ENCODE peak calls at places on chromosomes 6 and 20, in eight cellular contexts. S, H, K, M, A, V, Y and U are unnamed samples. For H3K4me1, the result is how much of the 10 kb centered on the place peaks cover.

GRCh38 chr6:81769834-81770233 is 17.4 kb upstream of the TENT5A start:
- DNase-seq in M (no peak), K (no peak), H (no peak), Y (no peak), A (no peak), V (peak), S (no peak), U (no peak)

GRCh38 chr6:36963451-36964290 is 9.1 kb downstream of the PI16 start:
- DNase-seq in K (peak), S (peak), H (peak), V (no peak), M (no peak), Y (no peak), A (peak), U (no peak)

GRCh38 chr20:14997791-14998190 is 660.4 kb upstream of the FLRT3 start:
- DNase-seq in H (no peak), V (peak), A (no peak), Y (no peak), K (no peak), S (peak), M (no peak), U (no peak)

GRCh38 chr6:133187657-133188453 is 53.3 kb upstream of the EYA4 start:
- DNase-seq in A (no peak), Y (no peak), K (no peak), V (peak), M (no peak), H (no peak), S (peak), U (no peak)

GRCh38 chr20:33444797-33445560 is 1.4 kb upstream of the SNTA1 start:
- DNase-seq in S (no peak), M (no peak), V (no peak), K (peak), Y (no peak), H (no peak), A (peak), U (peak)

GRCh38 chr20:17500826-17501225 is 30.4 kb downstream of the BFSP1 start:
- DNase-seq in S (no peak), H (no peak), M (no peak), Y (no peak), K (no peak), A (no peak), V (no peak), U (no peak)

GRCh38 chr20:15702161-15702560 is 871.1 kb downstream of the KIF16B start:
- DNase-seq in H (no peak), M (no peak), A (no peak), V (peak), K (no peak), Y (no peak), S (no peak), U (no peak)

GRCh38 chr20:59308493-59309201 is 8.2 kb downstream of the EDN3 start:
- DNase-seq in V (no peak), A (peak), H (no peak), S (no peak), Y (no peak), M (no peak), K (no peak), U (peak)

GRCh38 chr6:9252784-9253183 is 817.4 kb upstream of the SLC35B3 start:
- DNase-seq in S (no peak), Y (no peak), H (no peak), K (no peak), M (no peak), V (no peak), A (no peak), U (no peak)

GRCh38 chr6:168196881-168197635 is 118.0 kb upstream of the FRMD1 start:
- DNase-seq in A (no peak), V (no peak), S (no peak), H (no peak), K (no peak), M (peak), Y (no peak), U (no peak)

GRCh38 chr20:21505161-21505809 is 8.6 kb downstream of the NKX2-2 start:
- DNase-seq in M (peak), A (peak), K (peak), H (peak), V (no peak), Y (peak), S (peak), U (peak)

GRCh38 chr20:37856932-37857660 is 45.8 kb upstream of the VSTM2L start:
- DNase-seq in H (no peak), K (no peak), M (no peak), S (peak), A (no peak), V (peak), Y (no peak), U (no peak)

GRCh38 chr6:84728602-84729001 is 35.8 kb downstream of the TBX18 start:
- DNase-seq in K (peak), Y (no peak), M (no peak), S (peak), V (no peak), H (no peak), A (no peak), U (no peak)

GRCh38 chr20:9202440-9203080 is 133.7 kb downstream of the PLCB4 start:
- DNase-seq in A (no peak), Y (no peak), S (no peak), V (peak), M (no peak), K (no peak), H (no peak), U (no peak)

GRCh38 chr6:87151786-87152527 is 3.4 kb upstream of the ZNF292 start:
- DNase-seq in M (peak), S (peak), Y (peak), A (peak), V (peak), H (peak), K (peak), U (peak)

GRCh38 chr20:41061155-41061554 is 32.5 kb downstream of the TOP1 start:
- DNase-seq in K (no peak), V (no peak), H (no peak), Y (no peak), M (no peak), S (no peak), A (no peak), U (no peak)

GRCh38 chr6:52575490-52575868 is 1.4 kb downstream of the TRAM2 start:
- DNase-seq in K (no peak), Y (no peak), S (no peak), M (no peak), V (peak), A (no peak), H (no peak), U (no peak)

GRCh38 chr6:110619275-110619908 is 143.0 kb upstream of the SLC22A16 start:
- DNase-seq in K (no peak), V (no peak), A (no peak), Y (no peak), S (no peak), H (no peak), M (no peak), U (no peak)

GRCh38 chr20:44160133-44160532 is 26.9 kb downstream of the JPH2 start:
- DNase-seq in M (no peak), S (no peak), Y (no peak), K (no peak), H (no peak), V (no peak), A (no peak), U (no peak)

GRCh38 chr6:10425177-10425972 is 10.5 kb upstream of the TFAP2A start:
- DNase-seq in A (no peak), K (no peak), S (no peak), Y (no peak), M (no peak), H (no peak), V (peak), U (no peak)

GRCh38 chr20:46582648-46583047 is 32.2 kb upstream of the OCSTAMP start:
- DNase-seq in H (no peak), M (no peak), K (no peak), Y (no peak), V (no peak), S (no peak), A (no peak), U (no peak)

GRCh38 chr20:61941721-61942405 is 123.8 kb downstream of the TAF4 start:
- DNase-seq in H (no peak), Y (no peak), K (no peak), M (peak), V (no peak), A (no peak), S (no peak), U (no peak)

GRCh38 chr6:36266913-36267644 is 2.8 kb upstream of the PNPLA1 start:
- DNase-seq in H (no peak), V (peak), M (no peak), Y (no peak), K (no peak), S (no peak), A (no peak), U (no peak)

GRCh38 chr20:6956574-6956973 is 189.1 kb downstream of the BMP2 start:
- DNase-seq in M (no peak), K (no peak), Y (no peak), V (peak), A (no peak), H (no peak), S (peak), U (no peak)

GRCh38 chr6:34558172-34558714 is 2.1 kb upstream of the SPDEF start:
- DNase-seq in A (no peak), K (no peak), S (no peak), H (no peak), Y (no peak), M (no peak), V (no peak), U (no peak)

GRCh38 chr6:53530346-53530745 is 14.6 kb downstream of the GCLC start:
- DNase-seq in H (no peak), S (peak), A (no peak), K (no peak), V (peak), Y (no peak), M (no peak), U (peak)

GRCh38 chr6:71258078-71258866 is 30.3 kb upstream of the OGFRL1 start:
- DNase-seq in H (no peak), V (no peak), K (no peak), M (no peak), S (no peak), Y (no peak), A (no peak), U (no peak)

GRCh38 chr20:48403362-48403761 is 424.4 kb downstream of the PREX1 start:
- DNase-seq in H (no peak), S (no peak), Y (no peak), M (no peak), A (no peak), V (no peak), K (no peak), U (no peak)

GRCh38 chr6:18209539-18210197 is 54.4 kb downstream of the KDM1B start:
- DNase-seq in A (no peak), V (no peak), Y (no peak), M (no peak), H (no peak), K (no peak), S (no peak), U (peak)

GRCh38 chr6:25156123-25156522 is 123.1 kb upstream of the CARMIL1 start:
- DNase-seq in K (no peak), S (no peak), M (no peak), Y (no peak), A (no peak), H (no peak), V (peak), U (no peak)

GRCh38 chr6:52516269-52516668 is 60.6 kb downstream of the TRAM2 start:
- DNase-seq in M (no peak), H (no peak), V (no peak), A (no peak), Y (no peak), K (no peak), S (no peak), U (no peak)

GRCh38 chr6:137051790-137052472 is 7.2 kb upstream of the IL20RA start:
- DNase-seq in S (no peak), V (no peak), Y (no peak), M (no peak), H (no peak), A (no peak), K (no peak), U (no peak)

GRCh38 chr6:103018426-103018825 is 1624.9 kb downstream of the GRIK2 start:
- DNase-seq in V (no peak), Y (no peak), K (no peak), H (no peak), M (no peak), S (no peak), A (no peak), U (no peak)

GRCh38 chr20:36647194-36648121 is 1.5 kb upstream of the SLA2 start:
- DNase-seq in K (no peak), V (no peak), Y (no peak), M (no peak), A (no peak), S (no peak), H (no peak), U (no peak)

GRCh38 chr20:4780245-4780644 is 58.5 kb downstream of the PRND start:
- DNase-seq in M (no peak), A (no peak), V (no peak), K (peak), H (no peak), S (no peak), Y (peak), U (no peak)

GRCh38 chr20:1375515-1375914 is 17.3 kb downstream of the FKBP1A start:
- DNase-seq in A (no peak), M (no peak), S (peak), V (peak), K (no peak), Y (no peak), H (no peak), U (no peak)

GRCh38 chr20:16571333-16571732 is 1.9 kb downstream of the KIF16B start:
- DNase-seq in S (no peak), Y (no peak), M (no peak), V (no peak), K (no peak), H (no peak), A (no peak), U (no peak)

DNA sequence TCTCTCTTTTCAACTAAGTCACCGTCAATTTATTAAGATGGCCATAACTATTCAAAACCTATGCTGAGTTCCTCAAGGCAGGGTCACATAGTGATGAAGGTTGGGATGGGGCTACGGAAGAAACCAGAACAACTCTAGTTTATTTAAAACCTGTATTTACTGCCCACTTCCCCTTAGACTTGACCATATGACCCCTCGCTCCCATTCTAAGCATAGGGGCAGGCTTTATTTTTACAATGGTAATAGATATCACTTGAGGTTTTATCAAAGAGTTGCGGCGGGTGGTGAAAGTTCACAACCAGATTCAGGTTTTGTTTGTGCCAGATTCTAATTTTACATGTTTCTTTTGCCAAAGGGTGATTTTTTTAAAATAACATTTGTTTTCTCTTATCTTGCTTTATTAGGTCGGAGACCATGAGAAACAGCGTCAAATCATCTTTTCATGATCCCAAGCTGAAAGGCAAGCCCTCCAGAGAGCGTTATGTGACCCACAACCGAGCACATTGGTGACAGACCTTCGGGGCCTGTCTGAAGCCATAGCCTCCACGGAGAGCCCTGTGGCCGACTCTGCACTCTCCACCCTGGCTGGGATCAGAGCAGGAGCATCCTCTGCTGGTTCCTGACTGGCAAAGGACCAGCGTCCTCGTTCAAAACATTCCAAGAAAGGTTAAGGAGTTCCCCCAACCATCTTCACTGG is 5.5 kb downstream of the EDN1 start:
- DNase-seq in Y (no peak), H (no peak), K (no peak), A (no peak), S (no peak), M (no peak), V (no peak), U (no peak)
- H3K4me1 ChIP-seq in Y (under half), H (under half), K (under half), A (under half), S (under half), M (under half), V (under half), U (under half)

GRCh38 chr6:129673758-129674157 is 36.2 kb downstream of the ARHGAP18 start:
- DNase-seq in M (no peak), A (no peak), K (no peak), H (no peak), S (peak), V (no peak), Y (no peak), U (no peak)
- H3K27ac ChIP-seq in M (peak), A (peak), K (peak), H (no peak), S (no peak), V (peak), Y (no peak), U (peak)

GRCh38 chr6:159961523-159961922 is 7.4 kb upstream of the IGF2R start:
- DNase-seq in S (no peak), A (no peak), H (no peak), V (peak), Y (no peak), M (no peak), K (no peak), U (no peak)

GRCh38 chr6:159955945-159956361 is 12.9 kb upstream of the IGF2R start:
- DNase-seq in K (no peak), H (no peak), M (no peak), Y (no peak), A (no peak), S (no peak), V (no peak), U (no peak)

GRCh38 chr6:159960485-159960884 is 8.4 kb upstream of the IGF2R start:
- DNase-seq in H (no peak), V (no peak), S (no peak), A (no peak), K (no peak), M (no peak), Y (no peak), U (no peak)

GRCh38 chr6:159959165-159959975 is 9.5 kb upstream of the IGF2R start:
- DNase-seq in V (no peak), K (peak), S (no peak), H (no peak), Y (no peak), M (no peak), A (no peak), U (no peak)

GRCh38 chr6:159959976-159960384 is 8.9 kb upstream of the IGF2R start:
- DNase-seq in A (no peak), M (no peak), Y (no peak), V (peak), S (peak), K (no peak), H (no peak), U (no peak)
- H3K4me1 ChIP-seq in A (under half), M (under half), Y (under half), V (under half), S (under half), K (under half), H (under half), U (under half)

GRCh38 chr6:123309130-123309529 is 313.1 kb downstream of the CLVS2 start:
- DNase-seq in K (no peak), M (no peak), Y (no peak), S (no peak), V (no peak), H (no peak), A (no peak), U (no peak)

DNA sequence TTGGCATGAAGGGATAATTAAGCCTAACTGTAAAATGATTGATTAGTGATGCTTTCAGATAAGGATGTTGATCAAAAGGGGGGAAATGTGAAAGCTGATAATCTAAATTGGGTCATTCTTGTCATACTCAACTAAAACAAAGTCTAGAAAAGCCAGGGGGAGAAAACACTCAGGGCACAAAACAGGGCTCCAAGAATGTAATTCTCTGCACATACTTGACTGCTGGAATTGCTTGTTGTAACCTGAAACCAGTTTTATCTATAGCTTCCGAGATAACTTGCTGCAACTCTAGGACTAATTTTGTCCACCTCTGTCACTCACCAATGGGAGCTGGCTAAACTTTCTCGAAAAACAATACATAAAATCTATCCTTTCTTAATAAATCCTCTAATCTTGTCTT is 310.3 kb downstream of the CLVS2 start:
- DNase-seq in V (no peak), A (no peak), Y (no peak), H (no peak), S (no peak), K (no peak), M (no peak), U (no peak)
- H3K27ac ChIP-seq in V (no peak), A (no peak), Y (no peak), H (no peak), S (peak), K (no peak), M (no peak), U (no peak)

GRCh38 chr6:108635505-108636226 is 74.9 kb downstream of the FOXO3 start:
- DNase-seq in M (no peak), K (no peak), Y (peak), A (no peak), H (peak), V (peak), S (no peak), U (no peak)
- H3K4me1 ChIP-seq in M (under half), K (under half), Y (under half), A (under half), H (under half), V (under half), S (under half), U (half or more)

GRCh38 chr6:169252805-169253189 is 849 bp downstream of the THBS2 start:
- DNase-seq in A (no peak), K (no peak), M (no peak), S (peak), V (peak), Y (no peak), H (no peak), U (no peak)
- H3K27ac ChIP-seq in A (peak), K (no peak), M (peak), S (no peak), V (peak), Y (no peak), H (no peak), U (no peak)

GRCh38 chr6:16737389-16737788 is 23.9 kb downstream of the ATXN1 start:
- DNase-seq in Y (no peak), S (peak), K (no peak), A (no peak), M (no peak), V (peak), H (no peak), U (no peak)
- H3K4me1 ChIP-seq in Y (under half), S (under half), K (under half), A (under half), M (under half), V (under half), H (under half), U (under half)

GRCh38 chr6:139588076-139588639 is 213.7 kb upstream of the CITED2 start:
- DNase-seq in Y (no peak), M (no peak), H (peak), V (peak), A (peak), K (no peak), S (peak), U (peak)
- H3K27ac ChIP-seq in Y (no peak), M (peak), H (peak), V (peak), A (peak), K (no peak), S (peak), U (peak)

GRCh38 chr6:143691900-143692572 is 14.3 kb downstream of the PHACTR2 start:
- DNase-seq in M (no peak), V (no peak), H (no peak), Y (no peak), S (no peak), A (no peak), K (no peak), U (no peak)
- H3K4me1 ChIP-seq in M (under half), V (under half), H (under half), Y (under half), S (under half), A (under half), K (under half), U (under half)